ENCODE peak calls at places on chromosomes 4 and X, in six cellular contexts. One of them, this sample, is unnamed.
A peak's percentile ranks its signal among the peaks of the same experiment; 100 is the strongest.

GRCh38 chr4:176752191-176752749 is 40.5 kb downstream of the VEGFC start:
- DNase-seq in amniotic stem cell: no peak
- DNase-seq in Right ventricle myocardium superior: no peak
- DNase-seq in esophagus muscularis mucosa: no peak
- DNase-seq in CD8-positive, alpha-beta memory T cell: no peak
- DNase-seq in OCI-LY7: no peak
- DNase-seq in this sample: no peak

GRCh38 chrX:119095936-119096335 is 23.1 kb downstream of the CT47C1 start:
- DNase-seq in amniotic stem cell: no peak
- DNase-seq in CD8-positive, alpha-beta memory T cell: no peak
- DNase-seq in OCI-LY7: no peak
- DNase-seq in Right ventricle myocardium superior: no peak
- DNase-seq in esophagus muscularis mucosa: no peak
- DNase-seq in this sample: no peak

GRCh38 chr4:187270154-187270553 is 546.5 kb upstream of the FAT1 start:
- DNase-seq in OCI-LY7: no peak
- DNase-seq in esophagus muscularis mucosa: no peak
- DNase-seq in amniotic stem cell: no peak
- DNase-seq in Right ventricle myocardium superior: no peak
- DNase-seq in CD8-positive, alpha-beta memory T cell: no peak
- DNase-seq in this sample: no peak

GRCh38 chrX:38895775-38896174 is 94.5 kb downstream of the MID1IP1 start:
- DNase-seq in Right ventricle myocardium superior: no peak
- DNase-seq in amniotic stem cell: no peak
- DNase-seq in OCI-LY7: no peak
- DNase-seq in CD8-positive, alpha-beta memory T cell: no peak
- DNase-seq in esophagus muscularis mucosa: no peak
- DNase-seq in this sample: no peak

GRCh38 chr4:2182981-2183380 is 58.9 kb downstream of the HAUS3 start:
- DNase-seq in OCI-LY7: no peak
- DNase-seq in Right ventricle myocardium superior: no peak
- DNase-seq in amniotic stem cell: no peak
- DNase-seq in CD8-positive, alpha-beta memory T cell: no peak
- DNase-seq in esophagus muscularis mucosa: no peak
- DNase-seq in this sample: no peak

GRCh38 chrX:2498781-2499302 is 1.9 kb downstream of the DHRSX start:
- DNase-seq in OCI-LY7: peak; percentile 48
- DNase-seq in CD8-positive, alpha-beta memory T cell: no peak
- DNase-seq in Right ventricle myocardium superior: peak; percentile 56
- DNase-seq in amniotic stem cell: no peak
- DNase-seq in esophagus muscularis mucosa: no peak
- DNase-seq in this sample: no peak

GRCh38 chrX:133325422-133325821 is 89.9 kb downstream of the GPC4 start:
- DNase-seq in OCI-LY7: no peak
- DNase-seq in CD8-positive, alpha-beta memory T cell: no peak
- DNase-seq in Right ventricle myocardium superior: no peak
- DNase-seq in esophagus muscularis mucosa: no peak
- DNase-seq in amniotic stem cell: no peak
- DNase-seq in this sample: no peak

GRCh38 chr4:177638871-177639270 is 196.6 kb upstream of the AGA start:
- DNase-seq in amniotic stem cell: no peak
- DNase-seq in CD8-positive, alpha-beta memory T cell: no peak
- DNase-seq in OCI-LY7: no peak
- DNase-seq in esophagus muscularis mucosa: no peak
- DNase-seq in Right ventricle myocardium superior: no peak
- DNase-seq in this sample: peak; percentile 47

GRCh38 chrX:44961817-44962607 is 89.0 kb downstream of the KDM6A start:
- DNase-seq in amniotic stem cell: no peak
- DNase-seq in OCI-LY7: no peak
- DNase-seq in esophagus muscularis mucosa: no peak
- DNase-seq in CD8-positive, alpha-beta memory T cell: no peak
- DNase-seq in Right ventricle myocardium superior: no peak
- DNase-seq in this sample: no peak

GRCh38 chrX:115895678-115896329 is 274.7 kb upstream of the AGTR2 start:
- DNase-seq in esophagus muscularis mucosa: no peak
- DNase-seq in amniotic stem cell: no peak
- DNase-seq in Right ventricle myocardium superior: no peak
- DNase-seq in CD8-positive, alpha-beta memory T cell: no peak
- DNase-seq in OCI-LY7: no peak
- DNase-seq in this sample: no peak